ENCODE peak calls at places on chromosome 17, in ten cellular contexts. H is endodermal cell, U is body of pancreas, M is HCT116, K is neural progenitor cell, A is A673, V is H1, X is ovary, J is tibial artery, Z is mammary epithelial cell. T is an unnamed sample.

GRCh38 chr17:67063146-67063545 is 18.8 kb downstream of the CACNG1 start:
- DNase-seq in H (no peak), U (no peak), M (no peak), K (no peak), A (no peak), V (peak; percentile 30), X (no peak), J (no peak), Z (no peak), T (no peak)

GRCh38 chr17:71334041-71334781 is 786.6 kb upstream of the SOX9 start:
- DNase-seq in H (no peak), U (no peak), M (no peak), K (peak; percentile 8), A (no peak), V (no peak), X (no peak), J (no peak), Z (no peak), T (no peak)

GRCh38 chr17:36463916-36464764 is 22.3 kb upstream of the ZNHIT3 start:
- DNase-seq in H (peak; percentile 100), U (peak; percentile 57), M (peak; percentile 47), K (peak; percentile 98), A (peak; percentile 66), V (peak; percentile 95), X (no peak), J (no peak), Z (peak; percentile 89), T (peak; percentile 31)

GRCh38 chr17:63930951-63931575 is 1.1 kb downstream of the CD79B start:
- DNase-seq in H (peak; percentile 90), U (peak; percentile 42), M (no peak), K (peak; percentile 30), A (no peak), V (peak; percentile 75), X (no peak), J (peak; percentile 68), Z (no peak), T (peak; percentile 71)

GRCh38 chr17:80312621-80313135 is 52.0 kb downstream of the RNF213 start:
- DNase-seq in H (no peak), U (no peak), M (no peak), K (no peak), A (no peak), V (no peak), X (no peak), J (no peak), Z (no peak), T (no peak)

GRCh38 chr17:37743612-37743874 is 1.3 kb downstream of the HNF1B start:
- DNase-seq in H (peak; percentile 88), U (peak; percentile 63), M (no peak), K (peak; percentile 66), A (no peak), V (peak; percentile 77), X (no peak), J (no peak), Z (no peak), T (no peak)

GRCh38 chr17:15263206-15263579 is 1.9 kb downstream of the PMP22 start:
- DNase-seq in H (no peak), U (peak; percentile 67), M (no peak), K (peak; percentile 73), A (peak; percentile 4), V (no peak), X (peak; percentile 86), J (peak; percentile 97), Z (peak; percentile 32), T (no peak)

GRCh38 chr17:39235555-39236221 is 9.9 kb upstream of the STAC2 start:
- DNase-seq in H (peak; percentile 94), U (no peak), M (peak; percentile 87), K (peak; percentile 87), A (peak; percentile 66), V (peak; percentile 84), X (no peak), J (no peak), Z (peak; percentile 46), T (no peak)

GRCh38 chr17:65027305-65027704 is 29.2 kb downstream of the GNA13 start:
- DNase-seq in H (peak; percentile 82), U (no peak), M (peak; percentile 65), K (peak; percentile 27), A (peak; percentile 69), V (no peak), X (no peak), J (no peak), Z (peak; percentile 74), T (peak; percentile 37)

GRCh38 chr17:75430159-75430748 is 24.8 kb upstream of the GRB2 start:
- DNase-seq in H (peak; percentile 88), U (peak; percentile 22), M (no peak), K (peak; percentile 87), A (no peak), V (peak; percentile 47), X (no peak), J (no peak), Z (no peak), T (no peak)

GRCh38 chr17:56902350-56902749 is 11.5 kb downstream of the TRIM25 start:
- DNase-seq in H (peak; percentile 45), U (no peak), M (no peak), K (no peak), A (peak; percentile 56), V (no peak), X (no peak), J (no peak), Z (peak; percentile 72), T (no peak)

GRCh38 chr17:5683241-5683640 is 98.9 kb upstream of the NLRP1 start:
- DNase-seq in H (no peak), U (no peak), M (no peak), K (no peak), A (no peak), V (no peak), X (no peak), J (no peak), Z (no peak), T (no peak)

DNA sequence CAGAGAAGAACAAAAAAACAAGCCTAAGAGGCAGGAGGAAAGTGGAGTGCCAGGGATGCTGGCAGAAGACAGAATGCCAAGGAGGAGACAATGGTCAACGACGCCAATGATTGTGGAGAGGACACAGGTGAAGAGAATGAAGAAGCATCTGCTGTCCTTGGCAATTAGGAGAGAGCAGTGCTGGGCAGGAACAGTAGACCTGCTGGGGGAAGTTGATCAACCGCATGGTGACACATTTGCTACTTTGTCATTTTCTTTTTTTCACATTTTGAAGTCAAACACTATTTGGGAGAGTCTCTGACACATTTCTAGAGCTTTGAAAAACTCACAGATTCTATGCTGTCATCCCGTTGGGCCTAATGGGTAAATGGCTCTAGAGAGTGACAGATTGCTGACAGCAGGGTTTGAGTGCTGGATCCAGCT is 1.1 kb upstream of the PIK3R6 start:
- DNase-seq in H (peak; percentile 9), U (no peak), M (no peak), K (no peak), A (no peak), V (no peak), X (no peak), J (no peak), Z (no peak), T (no peak)
- TF ChIP-seq CTCF in H (no peak), U (no peak), M (no peak), K (no peak), A (no peak), V (no peak), X (no peak), J (no peak), Z (no peak), T (no peak)

GRCh38 chr17:79019260-79019630 is 4.7 kb upstream of the C1QTNF1 start:
- DNase-seq in H (no peak), U (no peak), M (no peak), K (no peak), A (no peak), V (no peak), X (no peak), J (no peak), Z (no peak), T (no peak)

GRCh38 chr17:79020631-79021301 is 3.2 kb upstream of the C1QTNF1 start:
- DNase-seq in H (peak; percentile 41), U (peak; percentile 5), M (no peak), K (no peak), A (no peak), V (no peak), X (no peak), J (no peak), Z (peak; percentile 83), T (no peak)

GRCh38 chr17:79017546-79017945 is 6.4 kb upstream of the C1QTNF1 start:
- DNase-seq in H (peak; percentile 63), U (peak; percentile 35), M (no peak), K (no peak), A (no peak), V (no peak), X (no peak), J (no peak), Z (no peak), T (no peak)

GRCh38 chr17:79018045-79018695 is 5.8 kb upstream of the C1QTNF1 start:
- DNase-seq in H (peak; percentile 7), U (peak; percentile 4), M (no peak), K (no peak), A (no peak), V (no peak), X (no peak), J (no peak), Z (no peak), T (no peak)

GRCh38 chr17:79019631-79020584 is 4.1 kb upstream of the C1QTNF1 start:
- DNase-seq in H (peak; percentile 77), U (peak; percentile 50), M (peak; percentile 76), K (peak; percentile 53), A (peak; percentile 78), V (no peak), X (peak; percentile 62), J (peak; percentile 91), Z (peak; percentile 53), T (peak; percentile 26)
- H3K27ac ChIP-seq in H (no peak overlapping the region), U (peak overlapping the region; percentile 60), M (no peak overlapping the region), K (no peak overlapping the region), A (no peak overlapping the region), V (no peak overlapping the region), X (no peak overlapping the region), J (peak overlapping the region; percentile 96), Z (no peak overlapping the region), T (no peak overlapping the region)

DNA sequence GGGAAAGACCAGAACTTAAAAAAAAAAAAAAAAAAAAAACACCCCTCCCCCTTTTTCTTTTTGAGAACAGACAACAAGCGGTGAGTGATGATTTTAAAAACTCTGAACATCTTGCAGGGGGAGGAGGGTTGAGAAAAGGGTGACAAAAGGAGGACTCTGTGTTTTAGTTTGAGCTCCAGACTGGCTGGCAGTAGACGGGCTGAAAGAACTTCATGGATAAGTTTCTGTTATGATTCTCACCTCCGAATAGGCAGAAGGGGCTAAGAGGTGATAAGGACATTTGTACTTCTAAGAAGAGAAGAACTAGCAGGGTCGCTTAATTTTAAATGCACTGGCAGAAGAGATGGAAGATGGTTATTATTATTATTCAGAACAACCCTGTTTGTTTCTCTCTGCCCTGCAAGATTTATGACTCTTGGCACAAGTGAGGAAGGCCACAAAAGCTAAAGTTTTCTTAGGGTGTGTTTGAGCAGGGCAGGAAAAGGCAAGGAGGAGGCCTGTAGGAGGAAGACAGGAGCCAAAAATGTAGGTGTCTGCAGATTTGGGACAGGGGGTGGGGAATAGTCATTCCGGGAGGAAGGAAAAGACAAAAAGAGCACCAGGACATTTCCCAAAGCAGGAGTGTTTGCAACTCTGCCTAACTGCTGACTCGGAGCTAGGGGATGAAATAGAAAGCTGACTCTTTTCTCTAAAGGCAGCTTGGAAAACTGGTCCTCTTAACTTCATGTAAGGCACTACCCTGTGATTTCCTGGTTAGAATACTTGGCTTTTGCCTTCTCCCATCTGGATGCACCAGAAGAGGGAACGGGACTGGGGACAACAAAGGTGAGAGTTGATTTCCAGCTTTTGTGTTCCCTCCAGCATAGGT is 11.9 kb upstream of the HOXB2 start:
- DNase-seq in H (no peak), U (no peak), M (no peak), K (no peak), A (peak; percentile 53), V (no peak), X (no peak), J (no peak), Z (peak; percentile 50), T (no peak)
- H3K27me3 ChIP-seq in H (peaks cover 100% of the 10 kb centered on the region), U (no peaks in the 10 kb centered on the region), M (no peaks in the 10 kb centered on the region), K (peaks cover 100% of the 10 kb centered on the region), A (no peaks in the 10 kb centered on the region), V (peaks cover 99% of the 10 kb centered on the region), X (peaks cover 3% of the 10 kb centered on the region), J (no peaks in the 10 kb centered on the region), Z (no peaks in the 10 kb centered on the region), T (peaks cover 6% of the 10 kb centered on the region)

GRCh38 chr17:82729479-82730260 is 5.7 kb upstream of the FN3K start:
- DNase-seq in H (peak; percentile 51), U (no peak), M (no peak), K (no peak), A (no peak), V (no peak), X (no peak), J (no peak), Z (no peak), T (no peak)
- TF ChIP-seq CTCF in H (no peak), U (no peak), M (no peak), K (no peak), A (no peak), V (no peak), X (no peak), J (no peak), Z (no peak), T (no peak)

T was measured in CD4-positive, alpha-beta T cell.